ENCODE peak calls at places on chromosomes 16 and 17, in seven cellular contexts. Y is HCT116, N is GM12878, K is SK-N-SH, O is HepG2, C is H1, S is K562. T is an unnamed sample.

GRCh38 chr17:72366626-72367025 is 245.8 kb downstream of the SOX9 start:
- DNase-seq in S (no peak), Y (no peak), N (no peak), O (no peak), C (no peak), K (no peak), T (no peak)

GRCh38 chr17:80187493-80187892 is 17.7 kb downstream of the CARD14 start:
- DNase-seq in C (no peak), N (no peak), O (no peak), K (no peak), Y (no peak), S (peak; percentile 60), T (no peak)

GRCh38 chr17:82107341-82107860 is 9.4 kb upstream of the FASN start:
- DNase-seq in S (no peak), Y (no peak), K (peak; percentile 74), N (no peak), O (peak; percentile 43), C (peak; percentile 48), T (peak; percentile 71)

GRCh38 chr16:17949713-17950112 is 386.8 kb downstream of the NPIPA8 start:
- DNase-seq in O (no peak), N (no peak), C (no peak), Y (no peak), S (no peak), K (no peak), T (no peak)

GRCh38 chr16:19748389-19749110 is 30.5 kb downstream of the IQCK start:
- DNase-seq in S (no peak), Y (no peak), C (no peak), O (no peak), N (no peak), K (peak; percentile 50), T (no peak)

GRCh38 chr16:3285131-3285530 is 1.8 kb downstream of the ZNF263 start:
- DNase-seq in Y (no peak), K (no peak), N (no peak), S (no peak), O (no peak), C (no peak), T (no peak)

GRCh38 chr16:17467923-17468540 is 2.7 kb downstream of the XYLT1 start:
- DNase-seq in K (peak; percentile 80), S (no peak), N (no peak), C (peak; percentile 72), Y (no peak), O (peak; percentile 33), T (peak; percentile 68)

GRCh38 chr17:11391134-11391533 is 150.1 kb downstream of the SHISA6 start:
- DNase-seq in O (peak; percentile 3), C (peak; percentile 73), Y (no peak), N (no peak), K (peak; percentile 19), S (peak; percentile 5), T (no peak)

GRCh38 chr16:55029509-55029908 is 98.8 kb downstream of the IRX5 start:
- DNase-seq in O (no peak), S (no peak), C (no peak), Y (no peak), N (no peak), K (no peak), T (no peak)

GRCh38 chr16:63613701-63614100 is 1508.2 kb downstream of the CDH11 start:
- DNase-seq in C (no peak), N (no peak), K (no peak), S (no peak), O (peak; percentile 2), Y (no peak), T (no peak)

DNA sequence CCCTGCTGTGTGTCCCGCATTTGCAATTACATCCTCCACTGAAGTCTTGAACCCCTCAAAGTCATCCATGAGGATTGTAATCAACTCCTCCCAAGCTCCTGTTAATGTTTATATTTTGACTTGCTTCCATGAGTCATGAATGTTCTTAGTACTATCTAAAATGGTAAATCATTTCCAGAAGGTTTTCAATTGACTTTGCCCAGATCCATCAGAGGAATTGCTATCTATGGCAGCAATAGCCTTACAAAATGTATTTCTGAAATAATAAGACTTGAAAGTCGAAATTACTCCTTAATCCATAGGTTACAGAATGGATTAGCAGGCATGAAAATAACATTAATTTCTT is 2.5 kb upstream of the C16orf87 start:
- DNase-seq in S (no peak), N (no peak), O (no peak), K (no peak), C (no peak), Y (no peak), T (no peak)
- TF ChIP-seq JUND in S (no peak), N (no peak), O (no peak), K (no peak), C (no peak), Y (no peak), T (no peak)

DNA sequence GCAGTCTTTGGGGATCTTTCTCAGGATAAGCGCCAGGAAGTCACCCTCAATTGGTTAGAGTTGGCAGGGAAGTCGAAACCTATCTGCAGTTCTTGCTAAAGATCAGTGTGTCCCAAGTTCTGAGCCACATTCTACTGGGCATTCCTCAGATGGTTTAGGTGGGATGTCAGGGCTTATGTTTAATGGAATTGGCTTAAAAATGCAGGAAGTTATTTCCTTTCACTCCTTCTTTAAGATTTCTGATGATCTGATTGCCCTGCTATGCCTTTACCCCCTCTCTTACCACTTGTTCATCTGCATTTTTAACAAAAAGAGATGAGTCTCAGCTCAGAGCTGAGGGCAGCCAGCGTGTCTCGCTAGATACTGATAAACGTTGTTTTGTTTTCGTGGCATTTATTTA is 30.8 kb downstream of the FOXL1 start:
- DNase-seq in O (no peak), S (no peak), Y (no peak), K (no peak), C (no peak), N (no peak), T (no peak)
- TF ChIP-seq JUND in O (no peak), S (no peak), Y (no peak), K (peak; percentile 66), C (no peak), N (no peak), T (no peak)

DNA sequence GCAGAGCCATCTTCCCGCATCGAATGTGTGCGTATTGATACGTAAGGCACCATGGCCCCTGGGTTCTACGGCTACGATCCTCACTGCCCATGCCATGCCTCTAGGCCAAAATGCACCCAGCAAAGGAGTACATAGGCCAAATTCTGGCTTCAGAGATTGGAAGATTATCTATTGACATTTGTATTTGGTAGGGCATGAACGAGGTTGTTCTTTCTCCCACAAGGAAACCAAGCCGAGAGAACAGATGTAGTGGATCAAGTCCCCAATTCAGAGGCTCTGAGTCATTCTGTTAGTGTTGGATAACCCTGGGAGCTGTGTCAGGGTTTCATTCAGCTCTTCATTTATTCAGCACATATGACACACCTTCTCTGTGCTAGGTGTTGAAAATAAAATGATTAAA is 36.5 kb downstream of the HOXB1 start:
- DNase-seq in K (no peak), S (no peak), Y (no peak), O (no peak), C (no peak), N (no peak), T (no peak)
- TF ChIP-seq JUND in K (no peak), S (peak; percentile 30), Y (no peak), O (no peak), C (no peak), N (no peak), T (no peak)

DNA sequence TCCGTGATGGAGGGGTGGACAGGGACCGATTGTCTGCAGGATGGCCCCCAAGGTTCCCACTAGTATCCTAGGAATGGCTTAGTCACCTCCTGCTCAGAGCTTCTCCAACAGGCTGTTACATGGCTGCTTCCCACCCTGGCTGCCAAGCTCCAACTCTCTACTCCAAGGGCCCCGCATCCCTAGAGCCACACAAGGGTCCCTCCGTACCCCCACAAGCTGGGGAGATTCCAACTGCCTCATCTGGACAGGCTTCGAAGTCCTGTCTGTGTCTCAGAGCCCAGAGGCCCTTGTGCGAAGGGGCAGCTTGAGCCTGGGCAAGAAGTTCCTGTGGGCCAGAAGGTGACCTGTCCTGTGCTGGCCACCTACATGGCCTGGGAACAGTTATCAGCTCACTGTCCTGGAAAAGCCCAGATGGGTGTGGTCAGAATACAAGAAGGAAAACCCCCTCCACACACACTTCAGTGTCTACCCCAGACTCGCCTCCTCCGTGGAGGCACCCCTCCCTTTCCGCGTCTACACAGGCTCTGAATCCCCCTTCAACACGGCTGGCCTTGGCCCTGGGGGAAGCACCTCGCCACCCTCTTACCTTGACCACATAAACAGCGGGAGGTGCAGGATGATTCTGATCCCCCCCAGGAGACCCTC is 586 bp downstream of the MEAK7 start:
- DNase-seq in S (no peak), Y (no peak), O (no peak), K (no peak), C (no peak), N (no peak), T (no peak)
- TF ChIP-seq JUND in S (no peak), Y (no peak), O (no peak), K (no peak), C (no peak), N (no peak), T (no peak)

DNA sequence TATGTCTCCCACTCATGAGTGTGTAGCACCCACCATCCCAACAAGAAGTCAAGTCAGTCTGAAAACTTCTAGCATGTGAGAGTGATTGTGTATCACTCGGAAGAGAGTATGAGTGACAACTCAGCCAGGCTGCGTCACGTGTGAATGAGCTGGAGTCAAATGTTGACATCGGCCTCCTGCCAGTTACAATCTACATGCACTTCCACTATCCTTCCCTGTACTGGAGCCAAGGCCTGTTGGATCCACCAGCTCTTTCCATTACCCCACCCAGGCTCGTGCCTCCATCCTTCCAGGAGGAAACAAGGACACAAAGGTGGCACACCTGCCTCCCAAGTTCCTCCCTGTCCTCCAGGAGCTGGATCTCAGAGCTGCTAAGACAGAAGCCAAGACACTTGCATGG is 64.5 kb downstream of the ASIC2 start:
- DNase-seq in S (no peak), C (no peak), K (no peak), N (no peak), Y (no peak), O (no peak), T (no peak)
- TF ChIP-seq JUND in S (no peak), C (no peak), K (no peak), N (no peak), Y (no peak), O (no peak), T (no peak)

GRCh38 chr16:84887207-84887606 is 67.4 kb downstream of the CRISPLD2 start:
- DNase-seq in O (no peak), S (peak; percentile 47), K (no peak), C (no peak), Y (no peak), N (no peak), T (no peak)

GRCh38 chr16:84889066-84889465 is 69.3 kb downstream of the CRISPLD2 start:
- DNase-seq in S (no peak), O (no peak), Y (no peak), K (peak; percentile 41), N (no peak), C (no peak), T (no peak)

GRCh38 chr16:84886536-84887090 is 66.8 kb downstream of the CRISPLD2 start:
- DNase-seq in S (no peak), Y (no peak), O (no peak), C (no peak), K (no peak), N (no peak), T (no peak)

GRCh38 chr16:84890427-84890826 is 70.6 kb downstream of the CRISPLD2 start:
- DNase-seq in N (no peak), O (no peak), Y (no peak), S (no peak), C (no peak), K (no peak), T (no peak)

DNA sequence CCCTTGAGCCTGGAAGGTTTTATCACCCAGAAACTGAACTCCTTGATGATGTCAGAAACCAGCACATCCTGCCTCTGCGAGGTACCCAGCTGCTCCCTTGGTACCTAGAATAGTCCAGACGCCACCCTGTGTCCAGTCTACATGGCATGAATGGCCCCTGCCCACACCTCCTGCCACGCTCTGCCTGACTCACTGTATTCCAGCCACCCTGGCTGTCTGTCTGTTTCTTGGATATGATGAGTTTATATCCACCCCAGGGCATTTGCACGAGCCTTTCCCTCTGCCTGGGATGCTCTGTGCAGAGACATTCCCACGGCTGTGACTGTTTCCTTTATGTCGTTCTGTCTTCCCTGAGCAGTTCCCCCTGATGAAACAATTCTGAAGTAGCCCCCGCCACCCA is 68.7 kb downstream of the CRISPLD2 start:
- DNase-seq in S (no peak), K (no peak), C (no peak), Y (no peak), O (no peak), N (no peak), T (no peak)
- TF ChIP-seq JUND in S (no peak), K (no peak), C (no peak), Y (no peak), O (no peak), N (no peak), T (no peak)